ENCODE peak calls at places on chromosomes 6 and 20, in nine cellular contexts. P is sigmoid colon, O is upper lobe of left lung, V is HCT116, U is endothelial cell of umbilical vein, G is GM23338, I is HepG2, A is SK-N-MC, E is Panc1. M is an unnamed sample.

GRCh38 chr6:150142657-150143501 is at the start of gene PPP1R14C:
- DNase-seq in O (peak), V (no peak), P (no peak), A (no peak), U (no peak), I (no peak), E (no peak), G (peak), M (no peak)

GRCh38 chr20:47781631-47782030 is 3.6 kb downstream of the SULF2 start:
- DNase-seq in V (no peak), G (no peak), P (no peak), E (no peak), I (no peak), U (no peak), O (no peak), A (no peak), M (no peak)

GRCh38 chr6:10968776-10969175 is 75.3 kb downstream of the ELOVL2 start:
- DNase-seq in A (no peak), V (no peak), O (no peak), P (no peak), G (no peak), I (no peak), E (no peak), U (no peak), M (no peak)

GRCh38 chr6:11263185-11263817 is 30.8 kb upstream of the NEDD9 start:
- DNase-seq in V (no peak), G (no peak), O (peak), U (peak), A (no peak), P (peak), I (peak), E (peak), M (no peak)

GRCh38 chr20:60507087-60507684 is 549.0 kb downstream of the CDH26 start:
- DNase-seq in O (no peak), U (no peak), G (no peak), I (no peak), P (no peak), E (no peak), A (no peak), V (no peak), M (no peak)

GRCh38 chr6:134123666-134124208 is 71.3 kb upstream of the SLC2A12 start:
- DNase-seq in U (peak), E (peak), V (peak), O (no peak), I (peak), A (peak), P (no peak), G (peak), M (no peak)

GRCh38 chr6:2863901-2864300 is 22.2 kb upstream of the SERPINB1 start:
- DNase-seq in E (no peak), A (no peak), I (peak), P (no peak), G (no peak), U (no peak), V (no peak), O (no peak), M (no peak)

GRCh38 chr6:88629838-88630462 is 333.5 kb downstream of the RNGTT start:
- DNase-seq in O (no peak), V (no peak), U (no peak), P (no peak), A (no peak), I (no peak), E (no peak), G (peak), M (no peak)

GRCh38 chr6:131858765-131859490 is 51.1 kb downstream of the ENPP1 start:
- DNase-seq in G (no peak), V (no peak), P (no peak), E (no peak), O (no peak), A (no peak), I (no peak), U (peak), M (no peak)

GRCh38 chr6:45699663-45700062 is 316.0 kb downstream of the CLIC5 start:
- DNase-seq in U (no peak), V (no peak), I (no peak), G (no peak), A (no peak), O (no peak), P (no peak), E (no peak), M (no peak)

GRCh38 chr20:62727584-62728027 is 19.0 kb downstream of the NTSR1 start:
- DNase-seq in P (peak), A (no peak), E (no peak), O (no peak), U (no peak), G (no peak), V (no peak), I (no peak), M (no peak)

GRCh38 chr6:21664263-21665081 is 70.9 kb downstream of the SOX4 start:
- DNase-seq in A (no peak), E (no peak), O (no peak), P (peak), V (no peak), G (peak), U (peak), I (no peak), M (no peak)

GRCh38 chr20:17910828-17911294 is 57.7 kb downstream of the SNX5 start:
- DNase-seq in P (peak), I (no peak), G (peak), V (no peak), O (no peak), A (peak), U (peak), E (no peak), M (no peak)

GRCh38 chr6:46933751-46934150 is 12.0 kb upstream of the ADGRF5 start:
- DNase-seq in G (no peak), P (no peak), O (no peak), E (no peak), I (no peak), U (no peak), V (no peak), A (no peak), M (no peak)

GRCh38 chr6:112253842-112254816 is at the start of gene LAMA4:
- DNase-seq in I (no peak), A (no peak), O (peak), V (no peak), P (peak), U (peak), G (peak), E (no peak), M (peak)

GRCh38 chr6:99588618-99589289 is 17.9 kb upstream of the PRDM13 start:
- DNase-seq in I (peak), V (no peak), A (peak), G (peak), E (peak), U (peak), O (peak), P (peak), M (peak)

GRCh38 chr6:129638055-129639019 is 71.6 kb downstream of the ARHGAP18 start:
- DNase-seq in E (no peak), I (peak), G (no peak), A (no peak), O (no peak), V (no peak), P (no peak), U (peak), M (no peak)

GRCh38 chr6:81609736-81610135 is 142.7 kb downstream of the TENT5A start:
- DNase-seq in O (no peak), A (no peak), P (no peak), I (no peak), G (no peak), E (no peak), V (no peak), U (no peak), M (no peak)

GRCh38 chr6:81601918-81602317 is 150.6 kb downstream of the TENT5A start:
- DNase-seq in P (no peak), U (no peak), V (no peak), A (no peak), O (no peak), G (no peak), I (no peak), E (no peak), M (no peak)

GRCh38 chr6:81608776-81609175 is 143.7 kb downstream of the TENT5A start:
- DNase-seq in O (no peak), I (no peak), A (no peak), G (no peak), P (no peak), E (no peak), V (no peak), U (no peak), M (no peak)

GRCh38 chr6:81605526-81605925 is 147.0 kb downstream of the TENT5A start:
- DNase-seq in E (no peak), V (no peak), G (no peak), A (no peak), O (no peak), I (no peak), P (no peak), U (no peak), M (no peak)

DNA sequence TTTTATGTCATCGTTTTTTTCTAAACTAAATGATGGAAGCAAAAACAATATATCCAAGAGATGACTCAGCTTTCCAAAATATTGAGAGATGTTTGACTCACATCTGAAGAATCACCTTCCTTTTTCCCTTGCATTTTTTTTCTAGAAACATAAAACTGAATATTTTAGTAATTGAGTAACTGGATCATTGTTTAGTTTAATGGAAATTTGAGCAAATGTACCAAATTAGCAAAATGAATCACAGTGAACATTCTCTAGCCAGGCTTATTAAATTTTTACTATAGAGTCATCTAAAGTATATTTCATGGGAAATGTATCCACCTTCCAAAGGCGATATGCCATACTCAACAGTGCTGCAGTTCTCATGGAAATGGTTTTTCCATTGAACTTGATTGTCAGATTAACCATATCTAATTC is 145.5 kb downstream of the TENT5A start:
- DNase-seq in O (no peak), V (no peak), U (peak), G (no peak), P (no peak), I (no peak), E (no peak), A (no peak), M (no peak)
- H3K27ac ChIP-seq in O (no peak), V (no peak), U (peak), G (no peak), P (no peak), I (no peak), E (no peak), A (no peak), M (no peak)

GRCh38 chr20:36461600-36462439 is 79.5 kb upstream of the MYL9 start:
- DNase-seq in V (no peak), I (no peak), P (peak), G (peak), U (peak), E (no peak), A (no peak), O (peak), M (peak)
- TF ChIP-seq POLR2AphosphoS5 in V (no peak), I (no peak), P (no peak), G (peak), U (peak), E (no peak), A (no peak), O (no peak), M (no peak)

GRCh38 chr6:6003334-6004146 is 3.2 kb downstream of the NRN1 start:
- DNase-seq in A (peak), O (no peak), U (peak), I (no peak), V (no peak), E (no peak), P (no peak), G (peak), M (peak)
- H3K27ac ChIP-seq in A (peak), O (peak), U (no peak), I (no peak), V (no peak), E (no peak), P (peak), G (no peak), M (peak)

GRCh38 chr6:12343440-12344162 is 53.4 kb downstream of the EDN1 start:
- DNase-seq in V (no peak), O (no peak), P (no peak), I (peak), U (peak), E (no peak), G (no peak), A (no peak), M (no peak)
- TF ChIP-seq POLR2AphosphoS5 in V (no peak), O (no peak), P (no peak), I (no peak), U (no peak), E (no peak), G (no peak), A (no peak), M (no peak)

DNA sequence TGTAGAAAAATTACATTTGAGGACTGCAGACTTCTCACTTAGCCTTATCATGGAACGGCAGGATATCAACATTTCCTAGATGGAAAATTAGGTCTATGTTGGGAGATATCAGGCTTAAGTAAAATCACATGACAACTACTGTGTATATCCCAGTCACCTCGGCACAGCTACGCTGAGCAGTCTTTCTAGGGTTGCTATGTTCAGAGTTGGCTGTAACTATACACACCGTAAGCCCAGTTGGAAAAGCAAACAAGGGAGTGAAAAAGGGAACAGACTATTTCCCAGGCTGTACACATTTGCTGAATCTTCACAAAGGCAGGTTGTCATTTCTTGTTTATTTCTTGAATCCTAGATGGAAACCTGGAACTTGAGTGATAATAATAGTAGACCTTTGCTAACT is 80.7 kb upstream of the PTPRK start:
- DNase-seq in G (no peak), I (no peak), U (peak), E (no peak), A (no peak), P (no peak), O (no peak), V (no peak), M (no peak)
- H3K27ac ChIP-seq in G (no peak), I (no peak), U (peak), E (no peak), A (no peak), P (no peak), O (no peak), V (no peak), M (no peak)

DNA sequence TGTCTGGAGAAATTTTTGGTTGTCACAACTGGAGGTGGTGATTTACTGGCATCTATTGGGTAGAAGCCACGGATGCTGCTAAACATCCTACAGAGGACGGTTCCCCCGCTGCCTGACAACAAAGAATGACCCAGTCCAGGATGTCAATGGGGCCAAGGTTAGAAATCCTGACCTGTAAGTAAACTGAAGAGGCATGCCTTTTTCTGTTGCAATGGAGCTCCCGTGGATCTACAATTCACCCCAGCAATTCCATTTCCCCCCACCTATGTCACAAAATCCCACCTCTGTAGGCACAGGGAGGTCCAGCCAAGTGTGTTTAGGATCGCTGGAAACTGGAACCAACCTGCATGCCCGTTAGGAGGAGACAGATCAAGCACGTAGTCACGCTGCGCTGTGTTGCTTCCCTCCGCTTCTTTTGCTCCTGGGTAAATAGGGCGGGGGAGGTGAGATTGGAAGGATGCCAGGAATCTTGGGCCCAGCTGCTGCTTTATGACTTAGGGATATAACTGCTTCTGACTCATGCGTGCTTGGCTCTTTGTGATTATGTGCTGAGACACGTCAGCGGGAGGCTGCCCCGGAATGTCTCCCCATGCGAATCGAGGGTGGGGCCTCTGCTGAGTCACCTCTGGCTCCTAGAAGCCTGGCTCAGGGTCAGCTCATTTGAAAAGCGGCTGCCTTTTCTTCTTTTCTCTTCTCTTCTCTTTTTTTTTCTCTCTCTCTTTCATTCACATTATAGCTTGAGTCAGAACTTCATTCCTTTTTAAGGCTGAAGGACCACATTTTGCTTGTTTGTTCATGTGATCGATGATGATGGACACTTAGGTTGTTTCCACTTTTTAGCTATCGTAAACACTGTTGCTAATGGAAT is 12.4 kb upstream of the PEDS1 start:
- DNase-seq in I (peak), V (peak), O (peak), A (peak), E (peak), P (peak), G (peak), U (peak), M (peak)
- TF ChIP-seq POLR2AphosphoS5 in I (peak), V (peak), O (peak), A (peak), E (peak), P (peak), G (peak), U (peak), M (peak)

M was measured in HL-60.